ENCODE peak calls at places on chromosome 5, in seven cellular contexts. One of them, this sample, is unnamed.

GRCh38 chr5:36161317-36161716 is 9.4 kb downstream of the SKP2 start:
- DNase-seq in activated CD4-positive, alpha-beta T cell treated with anti-CD3 and anti-CD28 coated beads for 1 hour: no peak
- DNase-seq in trophoblast cell: peak; percentile 89
- DNase-seq in stimulated activated CD8-positive, alpha-beta memory T cell treated with anti-CD3 and anti-CD28 coated beads, Interleukin-15, amount 100 ng/mL, for 1 hour: no peak
- DNase-seq in naive thymus-derived CD4-positive, alpha-beta T cell: no peak
- DNase-seq in activated CD8-positive, alpha-beta memory T cell treated with anti-CD3 and anti-CD28 coated beads, Interleukin-2, amount 50 U/mL, for 48 hours: no peak
- DNase-seq in effector memory CD4-positive, alpha-beta T cell: no peak
- DNase-seq in this sample: no peak

GRCh38 chr5:108360280-108360679 is 21.6 kb downstream of the FBXL17 start:
- DNase-seq in trophoblast cell: no peak
- DNase-seq in stimulated activated CD8-positive, alpha-beta memory T cell treated with anti-CD3 and anti-CD28 coated beads, Interleukin-15, amount 100 ng/mL, for 1 hour: no peak
- DNase-seq in activated CD4-positive, alpha-beta T cell treated with anti-CD3 and anti-CD28 coated beads for 1 hour: no peak
- DNase-seq in activated CD8-positive, alpha-beta memory T cell treated with anti-CD3 and anti-CD28 coated beads, Interleukin-2, amount 50 U/mL, for 48 hours: no peak
- DNase-seq in naive thymus-derived CD4-positive, alpha-beta T cell: no peak
- DNase-seq in effector memory CD4-positive, alpha-beta T cell: no peak
- DNase-seq in this sample: no peak

GRCh38 chr5:128708841-128709240 is 170.8 kb upstream of the FBN2 start:
- DNase-seq in effector memory CD4-positive, alpha-beta T cell: no peak
- DNase-seq in activated CD4-positive, alpha-beta T cell treated with anti-CD3 and anti-CD28 coated beads for 1 hour: no peak
- DNase-seq in stimulated activated CD8-positive, alpha-beta memory T cell treated with anti-CD3 and anti-CD28 coated beads, Interleukin-15, amount 100 ng/mL, for 1 hour: no peak
- DNase-seq in activated CD8-positive, alpha-beta memory T cell treated with anti-CD3 and anti-CD28 coated beads, Interleukin-2, amount 50 U/mL, for 48 hours: no peak
- DNase-seq in trophoblast cell: peak; percentile 91
- DNase-seq in naive thymus-derived CD4-positive, alpha-beta T cell: no peak
- DNase-seq in this sample: no peak

GRCh38 chr5:139453683-139454567 is 8.6 kb downstream of the ECSCR start:
- DNase-seq in effector memory CD4-positive, alpha-beta T cell: no peak
- DNase-seq in activated CD4-positive, alpha-beta T cell treated with anti-CD3 and anti-CD28 coated beads for 1 hour: no peak
- DNase-seq in naive thymus-derived CD4-positive, alpha-beta T cell: no peak
- DNase-seq in trophoblast cell: no peak
- DNase-seq in activated CD8-positive, alpha-beta memory T cell treated with anti-CD3 and anti-CD28 coated beads, Interleukin-2, amount 50 U/mL, for 48 hours: no peak
- DNase-seq in stimulated activated CD8-positive, alpha-beta memory T cell treated with anti-CD3 and anti-CD28 coated beads, Interleukin-15, amount 100 ng/mL, for 1 hour: no peak
- DNase-seq in this sample: no peak

GRCh38 chr5:117103703-117104102 is 529.1 kb upstream of the SEMA6A start:
- DNase-seq in effector memory CD4-positive, alpha-beta T cell: no peak
- DNase-seq in activated CD4-positive, alpha-beta T cell treated with anti-CD3 and anti-CD28 coated beads for 1 hour: no peak
- DNase-seq in trophoblast cell: no peak
- DNase-seq in stimulated activated CD8-positive, alpha-beta memory T cell treated with anti-CD3 and anti-CD28 coated beads, Interleukin-15, amount 100 ng/mL, for 1 hour: no peak
- DNase-seq in naive thymus-derived CD4-positive, alpha-beta T cell: no peak
- DNase-seq in activated CD8-positive, alpha-beta memory T cell treated with anti-CD3 and anti-CD28 coated beads, Interleukin-2, amount 50 U/mL, for 48 hours: no peak
- DNase-seq in this sample: no peak

GRCh38 chr5:130773813-130774212 is 391.2 kb downstream of the HINT1 start:
- DNase-seq in effector memory CD4-positive, alpha-beta T cell: no peak
- DNase-seq in activated CD4-positive, alpha-beta T cell treated with anti-CD3 and anti-CD28 coated beads for 1 hour: no peak
- DNase-seq in activated CD8-positive, alpha-beta memory T cell treated with anti-CD3 and anti-CD28 coated beads, Interleukin-2, amount 50 U/mL, for 48 hours: no peak
- DNase-seq in naive thymus-derived CD4-positive, alpha-beta T cell: no peak
- DNase-seq in trophoblast cell: peak; percentile 90
- DNase-seq in stimulated activated CD8-positive, alpha-beta memory T cell treated with anti-CD3 and anti-CD28 coated beads, Interleukin-15, amount 100 ng/mL, for 1 hour: no peak
- DNase-seq in this sample: no peak

GRCh38 chr5:74127377-74128338 is 501.7 kb downstream of the ARHGEF28 start:
- DNase-seq in effector memory CD4-positive, alpha-beta T cell: no peak
- DNase-seq in trophoblast cell: peak; percentile 49
- DNase-seq in stimulated activated CD8-positive, alpha-beta memory T cell treated with anti-CD3 and anti-CD28 coated beads, Interleukin-15, amount 100 ng/mL, for 1 hour: no peak
- DNase-seq in activated CD8-positive, alpha-beta memory T cell treated with anti-CD3 and anti-CD28 coated beads, Interleukin-2, amount 50 U/mL, for 48 hours: no peak
- DNase-seq in naive thymus-derived CD4-positive, alpha-beta T cell: no peak
- DNase-seq in activated CD4-positive, alpha-beta T cell treated with anti-CD3 and anti-CD28 coated beads for 1 hour: no peak
- DNase-seq in this sample: no peak

GRCh38 chr5:138656916-138657315 is 81.7 kb upstream of the HSPA9 start:
- DNase-seq in stimulated activated CD8-positive, alpha-beta memory T cell treated with anti-CD3 and anti-CD28 coated beads, Interleukin-15, amount 100 ng/mL, for 1 hour: no peak
- DNase-seq in trophoblast cell: no peak
- DNase-seq in activated CD8-positive, alpha-beta memory T cell treated with anti-CD3 and anti-CD28 coated beads, Interleukin-2, amount 50 U/mL, for 48 hours: no peak
- DNase-seq in activated CD4-positive, alpha-beta T cell treated with anti-CD3 and anti-CD28 coated beads for 1 hour: no peak
- DNase-seq in naive thymus-derived CD4-positive, alpha-beta T cell: no peak
- DNase-seq in effector memory CD4-positive, alpha-beta T cell: no peak
- DNase-seq in this sample: no peak

GRCh38 chr5:181052928-181053759 is 13.1 kb downstream of the BTNL9 start:
- DNase-seq in trophoblast cell: no peak
- DNase-seq in effector memory CD4-positive, alpha-beta T cell: no peak
- DNase-seq in stimulated activated CD8-positive, alpha-beta memory T cell treated with anti-CD3 and anti-CD28 coated beads, Interleukin-15, amount 100 ng/mL, for 1 hour: no peak
- DNase-seq in activated CD8-positive, alpha-beta memory T cell treated with anti-CD3 and anti-CD28 coated beads, Interleukin-2, amount 50 U/mL, for 48 hours: peak; percentile 62
- DNase-seq in activated CD4-positive, alpha-beta T cell treated with anti-CD3 and anti-CD28 coated beads for 1 hour: no peak
- DNase-seq in naive thymus-derived CD4-positive, alpha-beta T cell: peak; percentile 10
- DNase-seq in this sample: peak; percentile 42

GRCh38 chr5:172868436-172868923 is 34.4 kb downstream of the ERGIC1 start:
- DNase-seq in effector memory CD4-positive, alpha-beta T cell: no peak
- DNase-seq in naive thymus-derived CD4-positive, alpha-beta T cell: no peak
- DNase-seq in activated CD8-positive, alpha-beta memory T cell treated with anti-CD3 and anti-CD28 coated beads, Interleukin-2, amount 50 U/mL, for 48 hours: no peak
- DNase-seq in activated CD4-positive, alpha-beta T cell treated with anti-CD3 and anti-CD28 coated beads for 1 hour: no peak
- DNase-seq in stimulated activated CD8-positive, alpha-beta memory T cell treated with anti-CD3 and anti-CD28 coated beads, Interleukin-15, amount 100 ng/mL, for 1 hour: no peak
- DNase-seq in trophoblast cell: no peak
- DNase-seq in this sample: no peak

GRCh38 chr5:43680286-43680685 is 77.3 kb downstream of the NNT start:
- DNase-seq in effector memory CD4-positive, alpha-beta T cell: no peak
- DNase-seq in stimulated activated CD8-positive, alpha-beta memory T cell treated with anti-CD3 and anti-CD28 coated beads, Interleukin-15, amount 100 ng/mL, for 1 hour: no peak
- DNase-seq in activated CD8-positive, alpha-beta memory T cell treated with anti-CD3 and anti-CD28 coated beads, Interleukin-2, amount 50 U/mL, for 48 hours: no peak
- DNase-seq in naive thymus-derived CD4-positive, alpha-beta T cell: no peak
- DNase-seq in activated CD4-positive, alpha-beta T cell treated with anti-CD3 and anti-CD28 coated beads for 1 hour: no peak
- DNase-seq in trophoblast cell: no peak
- DNase-seq in this sample: no peak

GRCh38 chr5:88824892-88825781 is 57.8 kb downstream of the MEF2C start:
- DNase-seq in naive thymus-derived CD4-positive, alpha-beta T cell: no peak
- DNase-seq in stimulated activated CD8-positive, alpha-beta memory T cell treated with anti-CD3 and anti-CD28 coated beads, Interleukin-15, amount 100 ng/mL, for 1 hour: no peak
- DNase-seq in activated CD4-positive, alpha-beta T cell treated with anti-CD3 and anti-CD28 coated beads for 1 hour: no peak
- DNase-seq in effector memory CD4-positive, alpha-beta T cell: no peak
- DNase-seq in trophoblast cell: peak; percentile 13
- DNase-seq in activated CD8-positive, alpha-beta memory T cell treated with anti-CD3 and anti-CD28 coated beads, Interleukin-2, amount 50 U/mL, for 48 hours: no peak
- DNase-seq in this sample: no peak

GRCh38 chr5:174505621-174506020 is 218.8 kb upstream of the MSX2 start:
- DNase-seq in stimulated activated CD8-positive, alpha-beta memory T cell treated with anti-CD3 and anti-CD28 coated beads, Interleukin-15, amount 100 ng/mL, for 1 hour: no peak
- DNase-seq in activated CD8-positive, alpha-beta memory T cell treated with anti-CD3 and anti-CD28 coated beads, Interleukin-2, amount 50 U/mL, for 48 hours: no peak
- DNase-seq in naive thymus-derived CD4-positive, alpha-beta T cell: no peak
- DNase-seq in trophoblast cell: no peak
- DNase-seq in activated CD4-positive, alpha-beta T cell treated with anti-CD3 and anti-CD28 coated beads for 1 hour: no peak
- DNase-seq in effector memory CD4-positive, alpha-beta T cell: no peak
- DNase-seq in this sample: no peak

GRCh38 chr5:168951341-168951740 is 349.6 kb downstream of the SLIT3 start:
- DNase-seq in activated CD4-positive, alpha-beta T cell treated with anti-CD3 and anti-CD28 coated beads for 1 hour: no peak
- DNase-seq in effector memory CD4-positive, alpha-beta T cell: no peak
- DNase-seq in naive thymus-derived CD4-positive, alpha-beta T cell: no peak
- DNase-seq in trophoblast cell: no peak
- DNase-seq in stimulated activated CD8-positive, alpha-beta memory T cell treated with anti-CD3 and anti-CD28 coated beads, Interleukin-15, amount 100 ng/mL, for 1 hour: no peak
- DNase-seq in activated CD8-positive, alpha-beta memory T cell treated with anti-CD3 and anti-CD28 coated beads, Interleukin-2, amount 50 U/mL, for 48 hours: no peak
- DNase-seq in this sample: no peak

GRCh38 chr5:170403675-170404074 is 14.5 kb upstream of the KCNMB1 start:
- DNase-seq in naive thymus-derived CD4-positive, alpha-beta T cell: no peak
- DNase-seq in effector memory CD4-positive, alpha-beta T cell: no peak
- DNase-seq in activated CD8-positive, alpha-beta memory T cell treated with anti-CD3 and anti-CD28 coated beads, Interleukin-2, amount 50 U/mL, for 48 hours: no peak
- DNase-seq in trophoblast cell: no peak
- DNase-seq in stimulated activated CD8-positive, alpha-beta memory T cell treated with anti-CD3 and anti-CD28 coated beads, Interleukin-15, amount 100 ng/mL, for 1 hour: no peak
- DNase-seq in activated CD4-positive, alpha-beta T cell treated with anti-CD3 and anti-CD28 coated beads for 1 hour: no peak
- DNase-seq in this sample: no peak

GRCh38 chr5:159582756-159583523 is 252.7 kb upstream of the IL12B start:
- DNase-seq in stimulated activated CD8-positive, alpha-beta memory T cell treated with anti-CD3 and anti-CD28 coated beads, Interleukin-15, amount 100 ng/mL, for 1 hour: no peak
- DNase-seq in naive thymus-derived CD4-positive, alpha-beta T cell: no peak
- DNase-seq in activated CD4-positive, alpha-beta T cell treated with anti-CD3 and anti-CD28 coated beads for 1 hour: no peak
- DNase-seq in effector memory CD4-positive, alpha-beta T cell: no peak
- DNase-seq in activated CD8-positive, alpha-beta memory T cell treated with anti-CD3 and anti-CD28 coated beads, Interleukin-2, amount 50 U/mL, for 48 hours: no peak
- DNase-seq in trophoblast cell: peak; percentile 29
- DNase-seq in this sample: no peak

GRCh38 chr5:162128117-162128516 is 60.5 kb downstream of the GABRG2 start:
- DNase-seq in stimulated activated CD8-positive, alpha-beta memory T cell treated with anti-CD3 and anti-CD28 coated beads, Interleukin-15, amount 100 ng/mL, for 1 hour: no peak
- DNase-seq in effector memory CD4-positive, alpha-beta T cell: no peak
- DNase-seq in activated CD4-positive, alpha-beta T cell treated with anti-CD3 and anti-CD28 coated beads for 1 hour: no peak
- DNase-seq in naive thymus-derived CD4-positive, alpha-beta T cell: no peak
- DNase-seq in activated CD8-positive, alpha-beta memory T cell treated with anti-CD3 and anti-CD28 coated beads, Interleukin-2, amount 50 U/mL, for 48 hours: no peak
- DNase-seq in trophoblast cell: peak; percentile 8
- DNase-seq in this sample: no peak

GRCh38 chr5:135829681-135830383 is 4.6 kb upstream of the SLC25A48 start:
- DNase-seq in effector memory CD4-positive, alpha-beta T cell: no peak
- DNase-seq in activated CD8-positive, alpha-beta memory T cell treated with anti-CD3 and anti-CD28 coated beads, Interleukin-2, amount 50 U/mL, for 48 hours: peak; percentile 84
- DNase-seq in stimulated activated CD8-positive, alpha-beta memory T cell treated with anti-CD3 and anti-CD28 coated beads, Interleukin-15, amount 100 ng/mL, for 1 hour: no peak
- DNase-seq in trophoblast cell: peak; percentile 80
- DNase-seq in activated CD4-positive, alpha-beta T cell treated with anti-CD3 and anti-CD28 coated beads for 1 hour: no peak
- DNase-seq in naive thymus-derived CD4-positive, alpha-beta T cell: no peak
- DNase-seq in this sample: no peak

GRCh38 chr5:87127956-87128687 is 139.6 kb upstream of the RASA1 start:
- DNase-seq in naive thymus-derived CD4-positive, alpha-beta T cell: peak; percentile 16
- DNase-seq in activated CD8-positive, alpha-beta memory T cell treated with anti-CD3 and anti-CD28 coated beads, Interleukin-2, amount 50 U/mL, for 48 hours: no peak
- DNase-seq in activated CD4-positive, alpha-beta T cell treated with anti-CD3 and anti-CD28 coated beads for 1 hour: no peak
- DNase-seq in stimulated activated CD8-positive, alpha-beta memory T cell treated with anti-CD3 and anti-CD28 coated beads, Interleukin-15, amount 100 ng/mL, for 1 hour: no peak
- DNase-seq in effector memory CD4-positive, alpha-beta T cell: no peak
- DNase-seq in trophoblast cell: peak; percentile 86
- DNase-seq in this sample: no peak

GRCh38 chr5:16664368-16664767 is 47.6 kb upstream of the RETREG1 start:
- DNase-seq in activated CD8-positive, alpha-beta memory T cell treated with anti-CD3 and anti-CD28 coated beads, Interleukin-2, amount 50 U/mL, for 48 hours: no peak
- DNase-seq in naive thymus-derived CD4-positive, alpha-beta T cell: no peak
- DNase-seq in activated CD4-positive, alpha-beta T cell treated with anti-CD3 and anti-CD28 coated beads for 1 hour: no peak
- DNase-seq in stimulated activated CD8-positive, alpha-beta memory T cell treated with anti-CD3 and anti-CD28 coated beads, Interleukin-15, amount 100 ng/mL, for 1 hour: no peak
- DNase-seq in effector memory CD4-positive, alpha-beta T cell: no peak
- DNase-seq in trophoblast cell: no peak
- DNase-seq in this sample: no peak

GRCh38 chr5:34474573-34475021 is 181.5 kb upstream of the RAI14 start:
- DNase-seq in activated CD4-positive, alpha-beta T cell treated with anti-CD3 and anti-CD28 coated beads for 1 hour: no peak
- DNase-seq in activated CD8-positive, alpha-beta memory T cell treated with anti-CD3 and anti-CD28 coated beads, Interleukin-2, amount 50 U/mL, for 48 hours: no peak
- DNase-seq in stimulated activated CD8-positive, alpha-beta memory T cell treated with anti-CD3 and anti-CD28 coated beads, Interleukin-15, amount 100 ng/mL, for 1 hour: no peak
- DNase-seq in trophoblast cell: peak; percentile 81
- DNase-seq in effector memory CD4-positive, alpha-beta T cell: no peak
- DNase-seq in naive thymus-derived CD4-positive, alpha-beta T cell: peak; percentile 10
- DNase-seq in this sample: no peak

GRCh38 chr5:96661101-96661840 is 905 bp upstream of the CAST start:
- DNase-seq in activated CD8-positive, alpha-beta memory T cell treated with anti-CD3 and anti-CD28 coated beads, Interleukin-2, amount 50 U/mL, for 48 hours: peak; percentile 53
- DNase-seq in trophoblast cell: peak; percentile 48
- DNase-seq in stimulated activated CD8-positive, alpha-beta memory T cell treated with anti-CD3 and anti-CD28 coated beads, Interleukin-15, amount 100 ng/mL, for 1 hour: no peak
- DNase-seq in activated CD4-positive, alpha-beta T cell treated with anti-CD3 and anti-CD28 coated beads for 1 hour: no peak
- DNase-seq in naive thymus-derived CD4-positive, alpha-beta T cell: peak; percentile 60
- DNase-seq in effector memory CD4-positive, alpha-beta T cell: peak; percentile 35
- DNase-seq in this sample: peak; percentile 31

GRCh38 chr5:153659337-153659736 is 168.9 kb downstream of the GRIA1 start:
- DNase-seq in activated CD8-positive, alpha-beta memory T cell treated with anti-CD3 and anti-CD28 coated beads, Interleukin-2, amount 50 U/mL, for 48 hours: no peak
- DNase-seq in trophoblast cell: peak; percentile 24
- DNase-seq in activated CD4-positive, alpha-beta T cell treated with anti-CD3 and anti-CD28 coated beads for 1 hour: no peak
- DNase-seq in naive thymus-derived CD4-positive, alpha-beta T cell: no peak
- DNase-seq in stimulated activated CD8-positive, alpha-beta memory T cell treated with anti-CD3 and anti-CD28 coated beads, Interleukin-15, amount 100 ng/mL, for 1 hour: no peak
- DNase-seq in effector memory CD4-positive, alpha-beta T cell: no peak
- DNase-seq in this sample: no peak

GRCh38 chr5:159533197-159533596 is 202.9 kb upstream of the IL12B start:
- DNase-seq in stimulated activated CD8-positive, alpha-beta memory T cell treated with anti-CD3 and anti-CD28 coated beads, Interleukin-15, amount 100 ng/mL, for 1 hour: no peak
- DNase-seq in activated CD4-positive, alpha-beta T cell treated with anti-CD3 and anti-CD28 coated beads for 1 hour: no peak
- DNase-seq in effector memory CD4-positive, alpha-beta T cell: no peak
- DNase-seq in trophoblast cell: peak; percentile 97
- DNase-seq in naive thymus-derived CD4-positive, alpha-beta T cell: no peak
- DNase-seq in activated CD8-positive, alpha-beta memory T cell treated with anti-CD3 and anti-CD28 coated beads, Interleukin-2, amount 50 U/mL, for 48 hours: no peak
- DNase-seq in this sample: no peak

GRCh38 chr5:127351418-127351817 is 60.8 kb downstream of the MEGF10 start:
- DNase-seq in stimulated activated CD8-positive, alpha-beta memory T cell treated with anti-CD3 and anti-CD28 coated beads, Interleukin-15, amount 100 ng/mL, for 1 hour: no peak
- DNase-seq in effector memory CD4-positive, alpha-beta T cell: no peak
- DNase-seq in trophoblast cell: no peak
- DNase-seq in naive thymus-derived CD4-positive, alpha-beta T cell: no peak
- DNase-seq in activated CD8-positive, alpha-beta memory T cell treated with anti-CD3 and anti-CD28 coated beads, Interleukin-2, amount 50 U/mL, for 48 hours: no peak
- DNase-seq in activated CD4-positive, alpha-beta T cell treated with anti-CD3 and anti-CD28 coated beads for 1 hour: no peak
- DNase-seq in this sample: no peak

GRCh38 chr5:52605992-52606321 is 181.8 kb upstream of the ITGA1 start:
- DNase-seq in activated CD8-positive, alpha-beta memory T cell treated with anti-CD3 and anti-CD28 coated beads, Interleukin-2, amount 50 U/mL, for 48 hours: no peak
- DNase-seq in trophoblast cell: no peak
- DNase-seq in effector memory CD4-positive, alpha-beta T cell: no peak
- DNase-seq in stimulated activated CD8-positive, alpha-beta memory T cell treated with anti-CD3 and anti-CD28 coated beads, Interleukin-15, amount 100 ng/mL, for 1 hour: no peak
- DNase-seq in naive thymus-derived CD4-positive, alpha-beta T cell: no peak
- DNase-seq in activated CD4-positive, alpha-beta T cell treated with anti-CD3 and anti-CD28 coated beads for 1 hour: no peak
- DNase-seq in this sample: no peak